ENCODE peak calls at places on chromosomes 3 and 15, in five cellular contexts. P is K562, Q is HepG2, K is HCT116, A is H1. Z is an unnamed sample.

GRCh38 chr3:119768668-119769393 is 13.1 kb upstream of the NR1I2 start:
- DNase-seq in P (no peak), Q (no peak), K (no peak), A (no peak), Z (no peak)

GRCh38 chr3:61875073-61875472 is 313.7 kb downstream of the PTPRG start:
- DNase-seq in P (no peak), Q (no peak), K (no peak), A (no peak), Z (no peak)

GRCh38 chr3:171614318-171614967 is 154.2 kb upstream of the TNIK start:
- DNase-seq in P (peak), Q (peak), K (no peak), A (peak), Z (no peak)

GRCh38 chr3:195075941-195076875 is 194.8 kb downstream of the XXYLT1 start:
- DNase-seq in P (no peak), Q (no peak), K (no peak), A (no peak), Z (no peak)

GRCh38 chr3:178634975-178635374 is 98.7 kb downstream of the KCNMB2 start:
- DNase-seq in P (no peak), Q (no peak), K (no peak), A (no peak), Z (no peak)

GRCh38 chr3:16884748-16885587 is at the start of gene PLCL2:
- DNase-seq in P (peak), Q (no peak), K (no peak), A (no peak), Z (no peak)

GRCh38 chr3:176937546-176937945 is 259.7 kb downstream of the TBL1XR1 start:
- DNase-seq in P (no peak), Q (no peak), K (no peak), A (no peak), Z (no peak)

GRCh38 chr15:61702224-61703120 is 357.8 kb downstream of the VPS13C start:
- DNase-seq in P (no peak), Q (no peak), K (no peak), A (peak), Z (no peak)

GRCh38 chr15:53522878-53523455 is 236.5 kb downstream of the WDR72 start:
- DNase-seq in P (no peak), Q (no peak), K (no peak), A (no peak), Z (no peak)

GRCh38 chr15:100224206-100225185 is 117.3 kb downstream of the ADAMTS17 start:
- DNase-seq in P (no peak), Q (no peak), K (no peak), A (no peak), Z (no peak)

GRCh38 chr3:194281766-194282165 is 69.4 kb downstream of the CPN2 start:
- DNase-seq in P (no peak), Q (no peak), K (no peak), A (no peak), Z (no peak)

GRCh38 chr3:102530443-102531195 is 95.8 kb downstream of the ZPLD1 start:
- DNase-seq in P (no peak), Q (no peak), K (no peak), A (no peak), Z (no peak)

GRCh38 chr3:6878731-6879130 is 17.8 kb downstream of the GRM7 start:
- DNase-seq in P (no peak), Q (no peak), K (no peak), A (no peak), Z (no peak)

GRCh38 chr3:135736740-135737139 is 228.8 kb upstream of the PPP2R3A start:
- DNase-seq in P (no peak), Q (peak), K (peak), A (peak), Z (no peak)

GRCh38 chr3:24100694-24101402 is 155.8 kb downstream of the NR1D2 start:
- DNase-seq in P (no peak), Q (peak), K (no peak), A (no peak), Z (no peak)

GRCh38 chr15:98753726-98754125 is 105.4 kb downstream of the IGF1R start:
- DNase-seq in P (no peak), Q (no peak), K (no peak), A (no peak), Z (no peak)

GRCh38 chr3:194998417-194998816 is 272.5 kb downstream of the XXYLT1 start:
- DNase-seq in P (no peak), Q (no peak), K (no peak), A (no peak), Z (no peak)

GRCh38 chr3:45890405-45890804 is 4.1 kb downstream of the CCR9 start:
- DNase-seq in P (no peak), Q (no peak), K (no peak), A (no peak), Z (no peak)

GRCh38 chr3:138686771-138687221 is 78.2 kb downstream of the FAIM start:
- DNase-seq in P (peak), Q (peak), K (no peak), A (no peak), Z (peak)

GRCh38 chr3:19911452-19911851 is 22.6 kb downstream of the EFHB start:
- DNase-seq in P (no peak), Q (no peak), K (no peak), A (no peak), Z (no peak)

GRCh38 chr15:66882251-66883020 is 180.4 kb downstream of the SMAD6 start:
- DNase-seq in P (no peak), Q (no peak), K (no peak), A (no peak), Z (no peak)
- TF ChIP-seq SRF in P (no peak), Q (no peak), K (no peak), A (no peak), Z (no peak)

GRCh38 chr3:183988216-183988790 is 29.4 kb downstream of the ABCC5 start:
- DNase-seq in P (peak), Q (peak), K (no peak), A (no peak), Z (no peak)
- TF ChIP-seq SRF in P (no peak), Q (no peak), K (no peak), A (no peak), Z (no peak)

GRCh38 chr15:50544368-50544767 is 2.1 kb downstream of the USP50 start:
- DNase-seq in P (no peak), Q (no peak), K (no peak), A (no peak), Z (no peak)
- TF ChIP-seq SRF in P (no peak), Q (no peak), K (no peak), A (no peak), Z (no peak)

DNA sequence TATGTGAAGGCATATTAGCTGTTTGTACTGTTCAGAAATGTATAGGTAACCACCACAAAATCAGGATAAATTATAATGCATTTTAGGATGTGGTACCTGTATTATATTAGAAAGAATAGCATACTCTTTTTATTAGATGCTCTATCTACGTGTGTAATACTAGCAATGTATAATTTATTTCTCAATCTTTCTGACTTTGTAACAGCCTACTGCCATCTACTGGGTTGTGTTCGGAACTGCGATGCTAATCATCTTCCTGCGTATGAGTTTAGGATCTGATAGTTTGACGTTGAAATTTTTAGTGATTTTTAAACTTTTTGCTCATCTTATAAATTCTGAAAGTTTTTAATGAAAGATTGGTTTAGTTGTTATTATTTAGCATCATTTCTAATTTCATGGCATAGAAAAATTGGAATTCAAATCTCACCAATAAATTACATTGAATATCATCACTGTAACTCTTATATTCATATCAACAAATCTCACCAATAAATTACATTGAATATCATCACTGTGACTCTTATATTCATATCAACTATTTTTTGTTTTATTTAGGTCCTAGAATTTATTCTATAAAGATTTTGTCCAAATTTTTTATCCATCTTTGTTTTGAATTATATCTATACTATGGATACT is 322.7 kb upstream of the ZNF717 start:
- DNase-seq in P (peak), Q (peak), K (peak), A (no peak), Z (no peak)
- TF ChIP-seq SRF in P (no peak), Q (no peak), K (no peak), A (no peak), Z (no peak)

Z was measured in GM12878.